ENCODE peak calls at places on chromosomes 7 and 10, in five cellular contexts. N is PC-3, V is right atrium auricular region, I is GM23338, U is right cardiac atrium. R is an unnamed sample.

GRCh38 chr7:98178321-98178720 is 32.9 kb upstream of the BHLHA15 start:
- DNase-seq in N (peak; percentile 84), V (no peak), I (peak; percentile 44), U (peak; percentile 38), R (no peak)

GRCh38 chr10:49528977-49529506 is 9.9 kb downstream of the ERCC6 start:
- DNase-seq in N (no peak), V (no peak), I (no peak), U (no peak), R (no peak)

GRCh38 chr10:69439350-69439739 is 11.9 kb upstream of the TSPAN15 start:
- DNase-seq in N (peak; percentile 94), V (no peak), I (no peak), U (no peak), R (no peak)

GRCh38 chr10:112875474-112876267 is 74.4 kb upstream of the TCF7L2 start:
- DNase-seq in N (peak; percentile 57), V (no peak), I (no peak), U (peak; percentile 24), R (peak; percentile 86)

GRCh38 chr7:23287612-23288011 is 11.5 kb upstream of the MALSU1 start:
- DNase-seq in N (no peak), V (no peak), I (no peak), U (no peak), R (no peak)

GRCh38 chr10:14476641-14477407 is 146.1 kb upstream of the FRMD4A start:
- DNase-seq in N (peak; percentile 6), V (no peak), I (no peak), U (no peak), R (no peak)

GRCh38 chr7:91270372-91270771 is 6.1 kb downstream of the FZD1 start:
- DNase-seq in N (no peak), V (no peak), I (no peak), U (no peak), R (no peak)

GRCh38 chr7:28654111-28654510 is 241.8 kb downstream of the CREB5 start:
- DNase-seq in N (no peak), V (no peak), I (no peak), U (no peak), R (no peak)

GRCh38 chr10:131146790-131147189 is 164.7 kb downstream of the TCERG1L start:
- DNase-seq in N (no peak), V (no peak), I (no peak), U (no peak), R (no peak)

GRCh38 chr7:142583424-142583823 is 165.8 kb upstream of the PRSS1 start:
- DNase-seq in N (peak; percentile 90), V (no peak), I (no peak), U (no peak), R (peak; percentile 94)

GRCh38 chr10:18418579-18419210 is 232.7 kb downstream of the NSUN6 start:
- DNase-seq in N (no peak), V (no peak), I (no peak), U (no peak), R (peak; percentile 18)

GRCh38 chr7:139711991-139712753 is 65.6 kb downstream of the HIPK2 start:
- DNase-seq in N (no peak), V (peak; percentile 50), I (peak; percentile 47), U (no peak), R (no peak)

GRCh38 chr10:14016011-14016536 is 314.6 kb downstream of the FRMD4A start:
- DNase-seq in N (no peak), V (peak; percentile 70), I (no peak), U (peak; percentile 51), R (peak; percentile 36)

GRCh38 chr7:26375604-26376207 is 84.0 kb downstream of the SNX10 start:
- DNase-seq in N (no peak), V (no peak), I (peak; percentile 72), U (no peak), R (no peak)
- H3K4me3 ChIP-seq in N (peak overlapping the region; percentile 22), V (no peak overlapping the region), I (peak overlapping the region; percentile 73), U (peak overlapping the region; percentile 39), R (no peak overlapping the region)

GRCh38 chr10:4947635-4948596 is 15.3 kb upstream of the AKR1C1 start:
- DNase-seq in N (peak; percentile 81), V (peak; percentile 75), I (no peak), U (peak; percentile 47), R (peak; percentile 70)
- H3K27ac ChIP-seq in N (peak overlapping the region; percentile 80), V (peak overlapping the region; percentile 80), I (no peak overlapping the region), U (peak overlapping the region; percentile 95), R (peak overlapping the region; percentile 22)

GRCh38 chr7:73766556-73767229 is 3.4 kb downstream of the CLDN3 start:
- DNase-seq in N (no peak), V (no peak), I (no peak), U (no peak), R (no peak)

GRCh38 chr7:73761854-73762658 is 8.0 kb downstream of the CLDN3 start:
- DNase-seq in N (no peak), V (no peak), I (peak; percentile 78), U (no peak), R (no peak)

GRCh38 chr7:73758581-73759138 is 11.4 kb downstream of the CLDN3 start:
- DNase-seq in N (no peak), V (no peak), I (no peak), U (no peak), R (no peak)

GRCh38 chr7:73762659-73762999 is 7.4 kb downstream of the CLDN3 start:
- DNase-seq in N (no peak), V (no peak), I (no peak), U (no peak), R (no peak)
- H3K4me3 ChIP-seq in N (no peak overlapping the region), V (no peak overlapping the region), I (no peak overlapping the region), U (no peak overlapping the region), R (no peak overlapping the region)

DNA sequence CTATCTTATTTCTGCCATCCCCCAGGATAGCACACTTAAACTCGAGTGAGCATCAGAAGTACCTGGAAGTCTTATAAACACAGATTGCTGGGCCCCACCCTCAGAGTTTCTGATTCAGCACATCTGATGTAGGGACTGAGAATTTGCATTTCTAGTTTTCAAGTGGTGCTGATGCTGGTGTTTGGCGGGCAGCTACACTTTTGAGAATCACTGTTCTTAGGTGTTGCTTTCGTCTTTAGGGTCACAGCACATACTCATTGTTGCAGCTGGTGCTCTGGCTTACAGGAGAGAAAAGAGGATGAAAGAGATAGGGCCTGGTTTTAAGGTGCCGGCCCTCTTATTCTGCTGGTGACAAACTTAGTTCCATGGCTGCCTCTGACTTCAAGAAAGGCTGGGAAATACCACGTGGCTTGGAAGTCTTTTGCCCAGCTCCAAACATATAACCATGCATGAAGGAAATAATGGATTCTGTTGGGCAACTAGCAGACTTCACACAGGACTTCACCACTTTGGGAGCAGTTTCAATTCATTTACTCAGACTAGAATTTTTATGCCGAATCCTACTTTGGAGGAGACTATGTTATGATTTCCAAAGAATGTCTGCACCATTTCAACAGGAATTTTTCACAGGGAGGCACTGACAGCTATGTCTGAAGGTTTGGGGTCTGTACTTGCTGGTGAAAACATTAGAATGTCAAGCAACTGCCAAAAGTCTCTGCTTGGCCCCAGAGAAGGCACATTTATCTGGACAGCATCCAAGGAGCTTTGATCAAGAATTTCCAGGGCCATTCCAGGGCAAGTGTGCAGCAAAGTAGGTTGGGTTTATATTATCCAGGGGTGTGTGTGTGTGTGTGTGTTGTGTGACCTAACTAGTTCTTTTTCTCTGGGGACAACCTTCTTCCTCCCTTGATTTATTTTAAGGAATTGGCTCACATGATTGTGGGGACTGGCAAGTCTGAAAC is 6.9 kb upstream of the MINDY4 start:
- DNase-seq in N (no peak), V (peak; percentile 82), I (no peak), U (no peak), R (peak; percentile 41)
- H3K27ac ChIP-seq in N (no peak overlapping the region), V (peak overlapping the region; percentile 43), I (no peak overlapping the region), U (peak overlapping the region; percentile 82), R (no peak overlapping the region)

GRCh38 chr7:137994091-137994688 is 7.7 kb downstream of the CREB3L2 start:
- DNase-seq in N (no peak), V (no peak), I (no peak), U (no peak), R (no peak)

GRCh38 chr7:137992738-137993394 is 9.0 kb downstream of the CREB3L2 start:
- DNase-seq in N (no peak), V (peak; percentile 88), I (no peak), U (peak; percentile 65), R (peak; percentile 84)

GRCh38 chr7:137990251-137990901 is 11.5 kb downstream of the CREB3L2 start:
- DNase-seq in N (no peak), V (no peak), I (no peak), U (no peak), R (peak; percentile 94)

GRCh38 chr7:137992042-137992737 is 9.7 kb downstream of the CREB3L2 start:
- DNase-seq in N (no peak), V (no peak), I (no peak), U (no peak), R (peak; percentile 98)

DNA sequence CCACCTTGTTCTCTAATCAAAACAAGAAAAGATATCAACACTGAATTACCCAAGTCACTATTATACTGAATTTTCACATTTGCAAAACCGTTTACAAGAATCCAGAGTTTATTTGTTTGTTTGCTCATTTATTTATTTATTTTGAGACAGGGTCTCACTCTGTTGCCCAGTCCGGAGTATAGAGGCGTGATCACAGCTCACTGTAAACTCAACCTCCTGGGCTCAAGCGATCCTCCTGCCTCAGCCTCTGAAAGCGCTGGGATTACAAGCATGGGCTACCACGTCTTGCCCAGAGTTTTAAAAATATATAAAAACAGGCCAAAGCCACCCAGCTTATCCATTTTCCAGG is 8.5 kb downstream of the CREB3L2 start:
- DNase-seq in N (no peak), V (no peak), I (no peak), U (no peak), R (no peak)
- H3K4me3 ChIP-seq in N (no peak overlapping the region), V (no peak overlapping the region), I (no peak overlapping the region), U (no peak overlapping the region), R (no peak overlapping the region)

GRCh38 chr10:109967739-109968088 is 40.1 kb upstream of the ADD3 start:
- DNase-seq in N (no peak), V (no peak), I (no peak), U (no peak), R (no peak)

GRCh38 chr10:109971640-109972039 is 36.1 kb upstream of the ADD3 start:
- DNase-seq in N (no peak), V (no peak), I (no peak), U (no peak), R (no peak)

GRCh38 chr10:109966961-109967738 is 40.6 kb upstream of the ADD3 start:
- DNase-seq in N (peak; percentile 56), V (no peak), I (peak; percentile 28), U (peak; percentile 19), R (peak; percentile 68)

GRCh38 chr10:109969907-109970306 is 37.9 kb upstream of the ADD3 start:
- DNase-seq in N (no peak), V (no peak), I (no peak), U (no peak), R (no peak)

GRCh38 chr10:109968954-109969644 is 38.7 kb upstream of the ADD3 start:
- DNase-seq in N (no peak), V (no peak), I (no peak), U (no peak), R (no peak)
- H3K27ac ChIP-seq in N (no peak overlapping the region), V (peak overlapping the region; percentile 34), I (peak overlapping the region; percentile 42), U (peak overlapping the region; percentile 70), R (no peak overlapping the region)

GRCh38 chr7:47796347-47796746 is 151.9 kb downstream of the PKD1L1 start:
- DNase-seq in N (no peak), V (no peak), I (no peak), U (no peak), R (no peak)
- H3K4me3 ChIP-seq in N (no peak overlapping the region), V (no peak overlapping the region), I (no peak overlapping the region), U (no peak overlapping the region), R (no peak overlapping the region)